ENCODE peak calls at places on chromosomes 16 and 17, in nine cellular contexts. One of them, this sample, is unnamed.

GRCh38 chr16:14345512-14346115 is 274.5 kb downstream of the MRTFB start:
- DNase-seq in DND-41: no peak
- DNase-seq in AG09319: no peak
- DNase-seq in body of pancreas: no peak
- DNase-seq in heart left ventricle: no peak
- DNase-seq in neural crest cell: no peak
- DNase-seq in stomach: peak; percentile 27
- DNase-seq in left ventricle myocardium inferior: no peak
- DNase-seq in uterus: no peak
- DNase-seq in this sample: no peak

GRCh38 chr16:54355251-54355650 is 68.7 kb upstream of the IRX3 start:
- DNase-seq in DND-41: peak; percentile 8
- DNase-seq in AG09319: no peak
- DNase-seq in body of pancreas: no peak
- DNase-seq in heart left ventricle: no peak
- DNase-seq in neural crest cell: no peak
- DNase-seq in stomach: no peak
- DNase-seq in left ventricle myocardium inferior: no peak
- DNase-seq in uterus: no peak
- DNase-seq in this sample: no peak

GRCh38 chr16:82643936-82644630 is 17.3 kb downstream of the CDH13 start:
- DNase-seq in DND-41: no peak
- DNase-seq in AG09319: no peak
- DNase-seq in body of pancreas: no peak
- DNase-seq in heart left ventricle: no peak
- DNase-seq in neural crest cell: no peak
- DNase-seq in stomach: no peak
- DNase-seq in left ventricle myocardium inferior: no peak
- DNase-seq in uterus: no peak
- DNase-seq in this sample: no peak

GRCh38 chr16:17204248-17205043 is 266.3 kb downstream of the XYLT1 start:
- DNase-seq in DND-41: no peak
- DNase-seq in AG09319: no peak
- DNase-seq in body of pancreas: no peak
- DNase-seq in heart left ventricle: no peak
- DNase-seq in neural crest cell: no peak
- DNase-seq in stomach: no peak
- DNase-seq in left ventricle myocardium inferior: no peak
- DNase-seq in uterus: no peak
- DNase-seq in this sample: no peak

GRCh38 chr16:46947900-46948547 is 25.4 kb downstream of the DNAJA2 start:
- DNase-seq in DND-41: peak; percentile 38
- DNase-seq in AG09319: no peak
- DNase-seq in body of pancreas: no peak
- DNase-seq in heart left ventricle: no peak
- DNase-seq in neural crest cell: peak; percentile 27
- DNase-seq in stomach: peak; percentile 26
- DNase-seq in left ventricle myocardium inferior: no peak
- DNase-seq in uterus: no peak
- DNase-seq in this sample: no peak

GRCh38 chr16:2705351-2705750 is 14.7 kb downstream of the PRSS27 start:
- DNase-seq in DND-41: no peak
- DNase-seq in AG09319: no peak
- DNase-seq in body of pancreas: no peak
- DNase-seq in heart left ventricle: no peak
- DNase-seq in neural crest cell: no peak
- DNase-seq in stomach: no peak
- DNase-seq in left ventricle myocardium inferior: no peak
- DNase-seq in uterus: no peak
- DNase-seq in this sample: no peak

GRCh38 chr17:13727441-13728171 is 125.9 kb upstream of the HS3ST3A1 start:
- DNase-seq in DND-41: no peak
- DNase-seq in AG09319: no peak
- DNase-seq in body of pancreas: no peak
- DNase-seq in heart left ventricle: no peak
- DNase-seq in neural crest cell: no peak
- DNase-seq in stomach: no peak
- DNase-seq in left ventricle myocardium inferior: no peak
- DNase-seq in uterus: no peak
- DNase-seq in this sample: no peak

GRCh38 chr16:69204106-69204655 is 17.2 kb downstream of the SNTB2 start:
- DNase-seq in DND-41: no peak
- DNase-seq in AG09319: no peak
- DNase-seq in body of pancreas: no peak
- DNase-seq in heart left ventricle: no peak
- DNase-seq in neural crest cell: no peak
- DNase-seq in stomach: no peak
- DNase-seq in left ventricle myocardium inferior: no peak
- DNase-seq in uterus: no peak
- DNase-seq in this sample: no peak

GRCh38 chr17:41334899-41335298 is 15.7 kb downstream of the KRT33A start:
- DNase-seq in DND-41: no peak
- DNase-seq in AG09319: no peak
- DNase-seq in body of pancreas: no peak
- DNase-seq in heart left ventricle: no peak
- DNase-seq in neural crest cell: no peak
- DNase-seq in stomach: no peak
- DNase-seq in left ventricle myocardium inferior: no peak
- DNase-seq in uterus: no peak
- DNase-seq in this sample: no peak

GRCh38 chr16:75035410-75035968 is 36.7 kb downstream of the ZNRF1 start:
- DNase-seq in DND-41: no peak
- DNase-seq in AG09319: no peak
- DNase-seq in body of pancreas: no peak
- DNase-seq in heart left ventricle: no peak
- DNase-seq in neural crest cell: no peak
- DNase-seq in stomach: no peak
- DNase-seq in left ventricle myocardium inferior: no peak
- DNase-seq in uterus: no peak
- DNase-seq in this sample: no peak

GRCh38 chr17:78739331-78739853 is 42.7 kb downstream of the CYTH1 start:
- DNase-seq in DND-41: no peak
- DNase-seq in AG09319: no peak
- DNase-seq in body of pancreas: no peak
- DNase-seq in heart left ventricle: no peak
- DNase-seq in neural crest cell: no peak
- DNase-seq in stomach: no peak
- DNase-seq in left ventricle myocardium inferior: no peak
- DNase-seq in uterus: no peak
- DNase-seq in this sample: no peak

GRCh38 chr16:81478876-81479496 is 34.4 kb downstream of the CMIP start:
- DNase-seq in DND-41: no peak
- DNase-seq in AG09319: no peak
- DNase-seq in body of pancreas: peak; percentile 45
- DNase-seq in heart left ventricle: no peak
- DNase-seq in neural crest cell: no peak
- DNase-seq in stomach: peak; percentile 75
- DNase-seq in left ventricle myocardium inferior: peak; percentile 49
- DNase-seq in uterus: no peak
- DNase-seq in this sample: peak; percentile 90

GRCh38 chr16:52252680-52253079 is 294.3 kb downstream of the TOX3 start:
- DNase-seq in DND-41: no peak
- DNase-seq in AG09319: no peak
- DNase-seq in body of pancreas: no peak
- DNase-seq in heart left ventricle: no peak
- DNase-seq in neural crest cell: no peak
- DNase-seq in stomach: no peak
- DNase-seq in left ventricle myocardium inferior: no peak
- DNase-seq in uterus: no peak
- DNase-seq in this sample: no peak

GRCh38 chr17:1228752-1229353 is 41.4 kb upstream of the BHLHA9 start:
- DNase-seq in DND-41: no peak
- DNase-seq in AG09319: no peak
- DNase-seq in body of pancreas: no peak
- DNase-seq in heart left ventricle: no peak
- DNase-seq in neural crest cell: no peak
- DNase-seq in stomach: no peak
- DNase-seq in left ventricle myocardium inferior: no peak
- DNase-seq in uterus: no peak
- DNase-seq in this sample: no peak

GRCh38 chr16:72530434-72530833 is 358.5 kb upstream of the PMFBP1 start:
- DNase-seq in DND-41: no peak
- DNase-seq in AG09319: no peak
- DNase-seq in body of pancreas: no peak
- DNase-seq in heart left ventricle: no peak
- DNase-seq in neural crest cell: no peak
- DNase-seq in stomach: no peak
- DNase-seq in left ventricle myocardium inferior: no peak
- DNase-seq in uterus: no peak
- DNase-seq in this sample: no peak

GRCh38 chr16:22018559-22018958 is 10.6 kb downstream of the MOSMO start:
- DNase-seq in DND-41: no peak
- DNase-seq in AG09319: no peak
- DNase-seq in body of pancreas: no peak
- DNase-seq in heart left ventricle: no peak
- DNase-seq in neural crest cell: no peak
- DNase-seq in stomach: no peak
- DNase-seq in left ventricle myocardium inferior: no peak
- DNase-seq in uterus: no peak
- DNase-seq in this sample: no peak

GRCh38 chr17:59830007-59830630 is 62.6 kb downstream of the TUBD1 start:
- DNase-seq in DND-41: no peak
- DNase-seq in AG09319: no peak
- DNase-seq in body of pancreas: no peak
- DNase-seq in heart left ventricle: no peak
- DNase-seq in neural crest cell: no peak
- DNase-seq in stomach: no peak
- DNase-seq in left ventricle myocardium inferior: no peak
- DNase-seq in uterus: no peak
- DNase-seq in this sample: no peak

GRCh38 chr16:66251406-66252160 is 114.9 kb upstream of the CDH5 start:
- DNase-seq in DND-41: no peak
- DNase-seq in AG09319: no peak
- DNase-seq in body of pancreas: no peak
- DNase-seq in heart left ventricle: no peak
- DNase-seq in neural crest cell: no peak
- DNase-seq in stomach: no peak
- DNase-seq in left ventricle myocardium inferior: no peak
- DNase-seq in uterus: no peak
- DNase-seq in this sample: no peak
- TF ChIP-seq CTCF in DND-41: no peak
- TF ChIP-seq CTCF in AG09319: no peak
- TF ChIP-seq CTCF in body of pancreas: no peak
- TF ChIP-seq CTCF in heart left ventricle: no peak
- TF ChIP-seq CTCF in neural crest cell: no peak
- TF ChIP-seq CTCF in stomach: no peak
- TF ChIP-seq CTCF in left ventricle myocardium inferior: no peak
- TF ChIP-seq CTCF in uterus: no peak
- TF ChIP-seq CTCF in this sample: no peak

DNA sequence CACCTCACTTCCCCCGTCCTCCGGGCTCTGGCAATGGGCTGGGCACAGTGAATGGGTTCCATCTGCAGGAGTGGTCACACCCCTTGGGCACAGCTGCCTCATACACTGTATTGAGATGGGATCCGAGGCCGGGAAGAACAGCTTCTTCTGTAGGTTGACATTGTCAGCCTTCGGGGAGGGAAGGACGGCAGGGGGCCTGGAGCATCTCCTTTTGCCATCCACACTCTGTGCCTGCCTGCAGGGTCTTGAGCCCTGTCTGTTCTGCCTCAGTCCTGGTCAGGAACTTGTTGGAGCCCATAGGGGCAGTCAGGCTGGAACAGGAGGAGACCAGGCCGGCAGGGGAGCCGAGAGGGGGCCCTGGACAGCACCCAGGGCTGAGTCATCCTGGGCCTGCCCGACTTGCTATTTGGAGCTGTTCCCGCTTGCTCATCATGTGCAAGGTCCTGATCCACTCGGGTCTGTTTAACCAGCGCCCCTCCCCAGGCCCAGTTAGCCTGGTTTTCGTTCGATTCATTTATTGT is 286.8 kb downstream of the SEC14L1 start:
- DNase-seq in DND-41: no peak
- DNase-seq in AG09319: no peak
- DNase-seq in body of pancreas: no peak
- DNase-seq in heart left ventricle: peak; percentile 86
- DNase-seq in neural crest cell: no peak
- DNase-seq in stomach: no peak
- DNase-seq in left ventricle myocardium inferior: peak; percentile 66
- DNase-seq in uterus: peak; percentile 90
- DNase-seq in this sample: peak; percentile 67
- TF ChIP-seq CTCF in DND-41: no peak
- TF ChIP-seq CTCF in AG09319: no peak
- TF ChIP-seq CTCF in body of pancreas: no peak
- TF ChIP-seq CTCF in heart left ventricle: no peak
- TF ChIP-seq CTCF in neural crest cell: no peak
- TF ChIP-seq CTCF in stomach: no peak
- TF ChIP-seq CTCF in left ventricle myocardium inferior: peak; percentile 8
- TF ChIP-seq CTCF in uterus: no peak
- TF ChIP-seq CTCF in this sample: no peak

DNA sequence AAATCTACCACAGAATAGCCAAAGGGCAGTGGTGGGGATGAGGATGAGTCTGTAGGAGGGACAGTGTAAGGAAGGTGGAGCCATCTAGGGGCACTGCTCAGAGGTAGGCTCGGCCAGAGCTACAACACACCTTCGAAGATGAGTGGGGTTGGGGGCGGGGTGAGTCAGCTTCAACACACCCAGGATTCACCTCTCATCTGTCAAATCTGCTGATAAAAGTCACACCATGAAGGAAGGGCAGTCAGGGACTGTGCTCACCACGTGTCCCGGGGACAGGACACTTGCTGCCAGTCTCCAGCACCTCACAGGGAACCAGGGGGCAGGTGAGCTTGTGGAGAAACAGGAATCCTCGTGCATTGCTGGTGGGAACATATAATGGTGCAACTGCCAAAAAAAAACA is 133.3 kb downstream of the ANKRD11 start:
- DNase-seq in DND-41: no peak
- DNase-seq in AG09319: no peak
- DNase-seq in body of pancreas: no peak
- DNase-seq in heart left ventricle: no peak
- DNase-seq in neural crest cell: no peak
- DNase-seq in stomach: no peak
- DNase-seq in left ventricle myocardium inferior: no peak
- DNase-seq in uterus: no peak
- DNase-seq in this sample: no peak
- TF ChIP-seq CTCF in DND-41: peak; percentile 1
- TF ChIP-seq CTCF in AG09319: no peak
- TF ChIP-seq CTCF in body of pancreas: no peak
- TF ChIP-seq CTCF in heart left ventricle: no peak
- TF ChIP-seq CTCF in neural crest cell: no peak
- TF ChIP-seq CTCF in stomach: no peak
- TF ChIP-seq CTCF in left ventricle myocardium inferior: no peak
- TF ChIP-seq CTCF in uterus: no peak
- TF ChIP-seq CTCF in this sample: no peak

DNA sequence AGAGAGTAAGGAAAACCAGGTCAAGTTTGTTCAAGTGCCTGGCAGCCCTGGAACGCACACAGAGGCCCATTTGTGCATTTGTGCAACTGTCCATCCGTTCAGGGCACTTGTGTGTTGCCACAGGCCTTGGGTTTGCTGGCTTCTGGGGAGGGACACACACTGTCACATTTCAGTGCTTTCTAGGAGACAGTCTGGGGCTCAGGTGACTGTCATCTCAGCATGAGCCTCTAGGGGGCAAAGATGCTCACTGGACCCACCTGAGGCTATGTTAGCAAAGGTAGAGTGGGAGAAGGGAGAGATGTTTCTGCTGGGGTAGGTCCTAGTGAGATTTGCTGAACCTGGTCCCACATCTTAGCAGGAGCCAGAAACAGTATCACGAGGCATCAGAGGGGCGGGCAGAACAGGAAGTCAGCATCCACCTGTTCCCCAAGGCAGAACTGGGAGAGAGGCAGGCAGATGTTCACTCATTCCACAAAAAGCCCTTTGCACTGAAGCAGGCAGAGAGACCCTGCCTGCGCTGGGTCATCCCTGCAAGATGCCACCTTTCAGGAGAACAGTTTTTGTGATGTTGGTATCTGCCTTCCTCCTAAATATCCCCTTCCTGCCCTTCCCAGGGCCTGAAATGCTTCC is 48.5 kb downstream of the RAI1 start:
- DNase-seq in DND-41: peak; percentile 34
- DNase-seq in AG09319: no peak
- DNase-seq in body of pancreas: peak; percentile 50
- DNase-seq in heart left ventricle: no peak
- DNase-seq in neural crest cell: no peak
- DNase-seq in stomach: peak; percentile 53
- DNase-seq in left ventricle myocardium inferior: no peak
- DNase-seq in uterus: no peak
- DNase-seq in this sample: no peak
- TF ChIP-seq CTCF in DND-41: peak; percentile 74
- TF ChIP-seq CTCF in AG09319: peak; percentile 46
- TF ChIP-seq CTCF in body of pancreas: peak; percentile 62
- TF ChIP-seq CTCF in heart left ventricle: peak; percentile 42
- TF ChIP-seq CTCF in neural crest cell: peak; percentile 70
- TF ChIP-seq CTCF in stomach: peak; percentile 67
- TF ChIP-seq CTCF in left ventricle myocardium inferior: peak; percentile 63
- TF ChIP-seq CTCF in uterus: peak; percentile 48
- TF ChIP-seq CTCF in this sample: peak; percentile 52